ENCODE peak calls at places on chromosomes 11 and 22, in eight cellular contexts. One of them, this sample, is unnamed.

GRCh38 chr11:114262681-114263509 is 33.3 kb upstream of the NNMT start:
- DNase-seq in adrenal gland: peak
- DNase-seq in neural crest cell: peak
- DNase-seq in suprapubic skin: no peak
- DNase-seq in fibroblast of mammary gland: peak
- DNase-seq in brain microvascular endothelial cell: peak
- DNase-seq in AG09319: peak
- DNase-seq in nephron progenitor cell: peak
- DNase-seq in this sample: no peak

GRCh38 chr11:130323452-130324448 is 9.0 kb upstream of the ZBTB44 start:
- DNase-seq in suprapubic skin: no peak
- DNase-seq in AG09319: peak
- DNase-seq in nephron progenitor cell: no peak
- DNase-seq in adrenal gland: no peak
- DNase-seq in fibroblast of mammary gland: peak
- DNase-seq in neural crest cell: no peak
- DNase-seq in brain microvascular endothelial cell: no peak
- DNase-seq in this sample: no peak

GRCh38 chr11:23605001-23605400 is 744.7 kb upstream of the CCDC179 start:
- DNase-seq in nephron progenitor cell: no peak
- DNase-seq in fibroblast of mammary gland: no peak
- DNase-seq in suprapubic skin: no peak
- DNase-seq in adrenal gland: no peak
- DNase-seq in neural crest cell: no peak
- DNase-seq in AG09319: no peak
- DNase-seq in brain microvascular endothelial cell: no peak
- DNase-seq in this sample: no peak

GRCh38 chr11:86116996-86117705 is 48.3 kb upstream of the PICALM start:
- DNase-seq in fibroblast of mammary gland: peak
- DNase-seq in AG09319: peak
- DNase-seq in suprapubic skin: no peak
- DNase-seq in nephron progenitor cell: no peak
- DNase-seq in brain microvascular endothelial cell: peak
- DNase-seq in adrenal gland: no peak
- DNase-seq in neural crest cell: no peak
- DNase-seq in this sample: no peak

GRCh38 chr11:17763703-17764102 is 29.1 kb downstream of the KCNC1 start:
- DNase-seq in neural crest cell: no peak
- DNase-seq in brain microvascular endothelial cell: no peak
- DNase-seq in suprapubic skin: no peak
- DNase-seq in fibroblast of mammary gland: no peak
- DNase-seq in nephron progenitor cell: no peak
- DNase-seq in adrenal gland: no peak
- DNase-seq in AG09319: no peak
- DNase-seq in this sample: no peak

GRCh38 chr11:47616726-47617416 is 22.7 kb upstream of the C1QTNF4 start:
- DNase-seq in AG09319: peak
- DNase-seq in fibroblast of mammary gland: peak
- DNase-seq in suprapubic skin: peak
- DNase-seq in adrenal gland: peak
- DNase-seq in brain microvascular endothelial cell: peak
- DNase-seq in nephron progenitor cell: peak
- DNase-seq in neural crest cell: peak
- DNase-seq in this sample: no peak

GRCh38 chr11:25970726-25971508 is 361.0 kb upstream of the ANO3 start:
- DNase-seq in suprapubic skin: no peak
- DNase-seq in adrenal gland: no peak
- DNase-seq in brain microvascular endothelial cell: no peak
- DNase-seq in neural crest cell: no peak
- DNase-seq in nephron progenitor cell: no peak
- DNase-seq in AG09319: no peak
- DNase-seq in fibroblast of mammary gland: no peak
- DNase-seq in this sample: no peak

GRCh38 chr22:46738642-46738960 is 549 bp upstream of the CERK start:
- DNase-seq in AG09319: no peak
- DNase-seq in suprapubic skin: no peak
- DNase-seq in fibroblast of mammary gland: no peak
- DNase-seq in nephron progenitor cell: no peak
- DNase-seq in brain microvascular endothelial cell: no peak
- DNase-seq in adrenal gland: peak
- DNase-seq in neural crest cell: no peak
- DNase-seq in this sample: no peak

GRCh38 chr11:75201771-75202170 is 38.8 kb upstream of the TPBGL start:
- DNase-seq in adrenal gland: no peak
- DNase-seq in fibroblast of mammary gland: no peak
- DNase-seq in neural crest cell: no peak
- DNase-seq in nephron progenitor cell: no peak
- DNase-seq in AG09319: no peak
- DNase-seq in suprapubic skin: no peak
- DNase-seq in brain microvascular endothelial cell: no peak
- DNase-seq in this sample: no peak

GRCh38 chr11:1351278-1351937 is 38.3 kb upstream of the BRSK2 start:
- DNase-seq in adrenal gland: no peak
- DNase-seq in AG09319: no peak
- DNase-seq in neural crest cell: no peak
- DNase-seq in brain microvascular endothelial cell: no peak
- DNase-seq in fibroblast of mammary gland: no peak
- DNase-seq in suprapubic skin: peak
- DNase-seq in nephron progenitor cell: no peak
- DNase-seq in this sample: no peak

GRCh38 chr22:27870234-27871191 is 48.5 kb downstream of the PITPNB start:
- DNase-seq in suprapubic skin: no peak
- DNase-seq in brain microvascular endothelial cell: no peak
- DNase-seq in neural crest cell: no peak
- DNase-seq in fibroblast of mammary gland: no peak
- DNase-seq in AG09319: no peak
- DNase-seq in nephron progenitor cell: no peak
- DNase-seq in adrenal gland: no peak
- DNase-seq in this sample: no peak

GRCh38 chr11:18727499-18728236 is 1.7 kb upstream of the IGSF22 start:
- DNase-seq in fibroblast of mammary gland: peak
- DNase-seq in neural crest cell: peak
- DNase-seq in brain microvascular endothelial cell: peak
- DNase-seq in nephron progenitor cell: peak
- DNase-seq in AG09319: no peak
- DNase-seq in suprapubic skin: no peak
- DNase-seq in adrenal gland: peak
- DNase-seq in this sample: no peak

GRCh38 chr11:63829823-63830489 is 9.0 kb upstream of the MARK2 start:
- DNase-seq in neural crest cell: peak
- DNase-seq in AG09319: no peak
- DNase-seq in fibroblast of mammary gland: peak
- DNase-seq in brain microvascular endothelial cell: peak
- DNase-seq in nephron progenitor cell: peak
- DNase-seq in suprapubic skin: no peak
- DNase-seq in adrenal gland: no peak
- DNase-seq in this sample: no peak

GRCh38 chr11:130369141-130369691 is 54.5 kb upstream of the ZBTB44 start:
- DNase-seq in suprapubic skin: no peak
- DNase-seq in neural crest cell: no peak
- DNase-seq in brain microvascular endothelial cell: no peak
- DNase-seq in nephron progenitor cell: peak
- DNase-seq in adrenal gland: no peak
- DNase-seq in fibroblast of mammary gland: no peak
- DNase-seq in AG09319: no peak
- DNase-seq in this sample: no peak

GRCh38 chr11:122363306-122363705 is 247.3 kb upstream of the BLID start:
- DNase-seq in AG09319: no peak
- DNase-seq in neural crest cell: no peak
- DNase-seq in suprapubic skin: no peak
- DNase-seq in nephron progenitor cell: no peak
- DNase-seq in adrenal gland: no peak
- DNase-seq in brain microvascular endothelial cell: no peak
- DNase-seq in fibroblast of mammary gland: no peak
- DNase-seq in this sample: no peak

GRCh38 chr22:25051983-25052710 is 99.6 kb downstream of the KIAA1671 start:
- DNase-seq in nephron progenitor cell: no peak
- DNase-seq in AG09319: no peak
- DNase-seq in neural crest cell: no peak
- DNase-seq in suprapubic skin: no peak
- DNase-seq in adrenal gland: peak
- DNase-seq in fibroblast of mammary gland: no peak
- DNase-seq in brain microvascular endothelial cell: no peak
- DNase-seq in this sample: no peak

DNA sequence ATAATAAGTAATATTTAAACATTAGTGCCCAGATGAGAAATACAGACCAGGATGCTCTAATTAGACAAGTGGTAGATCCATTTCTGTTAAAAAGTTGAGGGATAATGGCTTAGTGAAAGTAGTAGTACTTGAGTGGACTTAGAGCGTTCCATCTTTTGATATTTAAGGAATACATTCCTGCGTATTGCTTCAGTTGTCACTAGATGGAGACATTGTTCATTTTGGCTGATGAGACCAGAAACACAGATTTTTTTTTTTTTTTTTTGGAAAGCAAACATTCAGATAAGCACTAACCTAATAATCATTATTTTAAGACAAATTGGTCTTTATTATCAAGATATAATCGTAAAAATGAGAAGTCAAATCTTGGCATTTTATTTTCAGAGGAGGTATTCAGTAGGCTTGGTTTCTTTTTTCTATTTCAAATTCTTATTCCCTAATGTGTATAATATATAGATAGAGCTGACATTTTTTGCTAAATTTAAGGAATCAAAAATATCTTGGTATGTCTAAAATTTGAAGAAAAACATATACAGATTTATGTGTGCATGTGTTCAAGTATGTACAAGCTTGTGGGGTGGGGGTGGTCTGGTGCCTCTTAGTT is 92.9 kb downstream of the DYNC2H1 start:
- DNase-seq in nephron progenitor cell: no peak
- DNase-seq in adrenal gland: no peak
- DNase-seq in suprapubic skin: no peak
- DNase-seq in brain microvascular endothelial cell: peak
- DNase-seq in neural crest cell: no peak
- DNase-seq in AG09319: peak
- DNase-seq in fibroblast of mammary gland: peak
- DNase-seq in this sample: no peak
- TF ChIP-seq CTCF in nephron progenitor cell: peak
- TF ChIP-seq CTCF in adrenal gland: peak
- TF ChIP-seq CTCF in suprapubic skin: no peak
- TF ChIP-seq CTCF in brain microvascular endothelial cell: peak
- TF ChIP-seq CTCF in neural crest cell: peak
- TF ChIP-seq CTCF in AG09319: peak
- TF ChIP-seq CTCF in fibroblast of mammary gland: peak
- TF ChIP-seq CTCF in this sample: peak

DNA sequence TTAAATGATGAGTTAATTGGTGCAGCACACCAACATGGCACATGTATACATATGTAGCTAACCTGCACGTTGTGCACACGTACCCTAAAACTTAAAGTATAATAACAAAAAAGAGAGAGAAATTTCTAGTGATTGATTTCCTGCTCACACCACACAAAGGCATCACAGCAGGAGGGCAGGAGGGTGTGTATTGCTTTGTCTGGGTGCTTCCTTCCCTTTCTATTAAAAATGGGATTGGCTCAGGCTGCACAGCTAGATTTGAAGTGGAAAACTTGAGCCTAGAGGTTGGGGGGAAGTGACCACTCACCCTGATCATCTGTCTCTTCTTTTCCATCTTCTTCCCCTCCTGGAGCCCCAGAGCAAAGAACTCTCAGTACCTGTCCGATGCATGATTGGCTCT is 944 bp upstream of the SCGB1D2 start:
- DNase-seq in nephron progenitor cell: no peak
- DNase-seq in neural crest cell: no peak
- DNase-seq in suprapubic skin: no peak
- DNase-seq in brain microvascular endothelial cell: no peak
- DNase-seq in adrenal gland: no peak
- DNase-seq in fibroblast of mammary gland: no peak
- DNase-seq in AG09319: no peak
- DNase-seq in this sample: no peak
- TF ChIP-seq CTCF in nephron progenitor cell: no peak
- TF ChIP-seq CTCF in neural crest cell: no peak
- TF ChIP-seq CTCF in suprapubic skin: no peak
- TF ChIP-seq CTCF in brain microvascular endothelial cell: no peak
- TF ChIP-seq CTCF in adrenal gland: no peak
- TF ChIP-seq CTCF in fibroblast of mammary gland: no peak
- TF ChIP-seq CTCF in AG09319: no peak
- TF ChIP-seq CTCF in this sample: no peak

DNA sequence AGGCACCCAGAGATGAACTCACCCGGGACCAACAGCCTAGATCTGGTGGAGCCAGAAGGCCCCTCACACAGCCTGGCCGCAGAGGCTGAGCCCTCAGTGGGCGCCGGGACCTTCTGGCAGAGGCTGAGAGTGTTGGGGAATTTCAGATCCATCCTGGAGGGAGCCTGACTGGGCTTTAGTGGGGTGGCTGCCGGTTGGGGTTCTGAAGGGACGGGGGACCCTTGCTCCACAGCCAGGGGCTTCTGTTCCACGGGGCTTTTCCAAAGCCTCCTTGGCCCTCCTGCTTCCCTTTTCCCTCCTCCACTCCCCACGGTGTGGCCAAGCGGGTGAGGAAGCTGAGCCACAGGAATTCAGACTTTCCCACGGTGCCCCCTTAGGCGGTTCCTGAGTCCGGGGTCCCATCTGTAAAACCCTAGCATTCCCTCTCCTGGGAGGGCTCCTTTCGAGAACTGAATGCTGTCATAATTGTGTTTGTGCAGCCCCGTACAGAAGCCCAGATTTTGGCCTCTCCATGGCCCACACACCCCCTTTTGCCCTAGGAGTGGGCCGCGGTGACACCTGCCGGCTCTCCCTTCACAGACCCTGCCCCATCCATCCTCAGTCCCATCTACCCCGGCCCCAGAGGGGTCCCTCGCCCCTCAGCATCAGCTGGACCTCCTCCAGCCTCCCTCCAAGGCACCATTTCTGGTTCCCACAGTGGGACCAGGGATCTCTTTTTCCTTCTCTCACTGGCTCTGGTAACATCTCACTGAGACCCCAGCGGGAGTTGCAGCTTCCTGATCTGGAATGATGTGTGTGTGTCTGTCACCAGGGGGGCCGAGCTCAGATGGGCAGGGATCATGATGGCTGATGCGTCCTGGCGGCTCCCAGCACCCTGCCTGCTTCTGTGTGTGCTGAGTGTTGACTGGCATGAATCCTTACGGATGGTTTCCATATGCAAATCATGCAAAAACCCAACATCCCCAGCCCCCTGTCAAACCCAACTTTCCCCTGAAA is 1048.4 kb downstream of the TBC1D22A start:
- DNase-seq in nephron progenitor cell: no peak
- DNase-seq in neural crest cell: no peak
- DNase-seq in AG09319: no peak
- DNase-seq in suprapubic skin: peak
- DNase-seq in adrenal gland: no peak
- DNase-seq in brain microvascular endothelial cell: no peak
- DNase-seq in fibroblast of mammary gland: no peak
- DNase-seq in this sample: peak
- TF ChIP-seq CTCF in nephron progenitor cell: no peak
- TF ChIP-seq CTCF in neural crest cell: no peak
- TF ChIP-seq CTCF in AG09319: no peak
- TF ChIP-seq CTCF in suprapubic skin: no peak
- TF ChIP-seq CTCF in adrenal gland: no peak
- TF ChIP-seq CTCF in brain microvascular endothelial cell: no peak
- TF ChIP-seq CTCF in fibroblast of mammary gland: no peak
- TF ChIP-seq CTCF in this sample: no peak

DNA sequence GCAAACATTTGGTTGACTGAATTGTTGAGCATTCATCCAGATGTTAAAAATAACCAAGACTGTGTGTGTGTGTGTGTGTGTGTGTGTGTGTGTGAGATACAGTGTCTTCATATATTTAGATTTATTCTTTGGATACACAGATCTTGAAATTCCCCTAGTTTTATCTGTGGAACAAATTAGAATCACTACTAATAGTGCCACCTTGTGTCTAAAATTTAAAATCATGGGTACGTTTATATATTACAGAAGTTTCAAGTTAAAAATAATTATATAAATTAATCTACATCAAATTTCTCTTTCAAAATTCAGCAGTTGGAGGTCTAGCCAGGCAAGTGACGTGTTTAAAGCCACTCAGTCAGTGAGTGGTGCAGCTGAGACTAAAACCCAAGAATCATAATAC is 1566.2 kb upstream of the TENM4 start:
- DNase-seq in AG09319: no peak
- DNase-seq in adrenal gland: no peak
- DNase-seq in nephron progenitor cell: no peak
- DNase-seq in brain microvascular endothelial cell: peak
- DNase-seq in neural crest cell: no peak
- DNase-seq in suprapubic skin: no peak
- DNase-seq in fibroblast of mammary gland: peak
- DNase-seq in this sample: no peak
- TF ChIP-seq CTCF in AG09319: peak
- TF ChIP-seq CTCF in adrenal gland: no peak
- TF ChIP-seq CTCF in nephron progenitor cell: no peak
- TF ChIP-seq CTCF in brain microvascular endothelial cell: no peak
- TF ChIP-seq CTCF in neural crest cell: peak
- TF ChIP-seq CTCF in suprapubic skin: no peak
- TF ChIP-seq CTCF in fibroblast of mammary gland: no peak
- TF ChIP-seq CTCF in this sample: peak